ENCODE peak calls at places on chromosomes 2 and 18, in seven cellular contexts. V is A549, J is ovary, F is adrenal gland, W is spleen, Y is gastrocnemius medialis, N is fibroblast of lung. U is an unnamed sample.
A peak's percentile ranks its signal among the peaks of the same experiment; 100 is the strongest.

GRCh38 chr2:78999410-78999809 is 26.1 kb upstream of the REG3G start:
- DNase-seq in V (peak; percentile 13), J (no peak), F (no peak), W (no peak), Y (no peak), N (peak; percentile 15), U (no peak)

GRCh38 chr18:8626414-8627106 is 17.3 kb downstream of the RAB12 start:
- DNase-seq in V (no peak), J (no peak), F (peak; percentile 37), W (no peak), Y (peak; percentile 37), N (no peak), U (no peak)

GRCh38 chr2:71614976-71615768 is 161.8 kb downstream of the DYSF start:
- DNase-seq in V (no peak), J (peak; percentile 63), F (peak; percentile 87), W (no peak), Y (peak; percentile 82), N (peak; percentile 47), U (peak; percentile 51)

GRCh38 chr2:234102112-234102511 is 51.6 kb downstream of the SPP2 start:
- DNase-seq in V (peak; percentile 18), J (no peak), F (no peak), W (no peak), Y (no peak), N (no peak), U (no peak)

GRCh38 chr2:206846854-206847834 is 81.7 kb downstream of the FASTKD2 start:
- DNase-seq in V (no peak), J (no peak), F (no peak), W (no peak), Y (no peak), N (no peak), U (no peak)

GRCh38 chr2:127891806-127892205 is 6.0 kb upstream of the AMMECR1L start:
- DNase-seq in V (no peak), J (peak; percentile 51), F (no peak), W (peak; percentile 47), Y (no peak), N (no peak), U (no peak)

GRCh38 chr2:127508621-127509034 is 17.7 kb downstream of the IWS1 start:
- DNase-seq in V (peak; percentile 87), J (peak; percentile 49), F (peak; percentile 96), W (no peak), Y (peak; percentile 87), N (peak; percentile 100), U (peak; percentile 48)

GRCh38 chr2:202541137-202541536 is 93.6 kb upstream of the FAM117B start:
- DNase-seq in V (no peak), J (no peak), F (peak; percentile 31), W (no peak), Y (no peak), N (no peak), U (no peak)

GRCh38 chr18:44589709-44590108 is 91.0 kb upstream of the SETBP1 start:
- DNase-seq in V (no peak), J (no peak), F (no peak), W (no peak), Y (no peak), N (peak; percentile 84), U (no peak)

DNA sequence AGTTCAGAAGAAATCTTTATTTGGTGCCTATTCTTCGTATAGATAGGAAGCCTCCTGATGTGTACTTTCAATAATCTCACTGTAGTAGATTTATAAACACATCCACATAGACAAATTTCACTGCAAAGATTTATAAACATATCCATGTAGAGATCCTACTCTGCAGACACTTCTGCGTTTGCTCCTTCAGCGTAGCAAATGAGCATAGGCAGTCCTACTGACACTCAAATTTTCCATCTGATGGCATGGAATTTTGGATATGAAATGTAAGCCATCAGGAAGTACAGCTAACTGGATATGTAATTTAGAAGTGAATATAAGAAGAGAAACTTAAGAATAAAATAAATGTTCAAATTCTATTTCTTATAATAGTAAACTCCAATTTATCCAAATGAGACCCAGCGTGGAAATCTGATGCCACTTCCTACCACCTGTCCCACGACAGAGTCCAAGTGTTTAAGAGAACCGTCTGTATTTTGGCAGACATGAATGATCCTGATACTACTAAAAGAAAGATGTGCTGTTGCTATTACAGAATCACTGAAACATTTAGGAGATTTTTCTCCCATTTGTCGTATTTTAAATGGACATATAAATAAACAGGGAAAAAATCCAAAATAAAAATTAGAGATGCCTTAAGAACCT is 86.0 kb downstream of the DTNA start:
- DNase-seq in V (no peak), J (no peak), F (no peak), W (no peak), Y (peak; percentile 23), N (no peak), U (no peak)
- H3K4me1 ChIP-seq in V (no peaks in the 10 kb centered on the region), J (no peaks in the 10 kb centered on the region), F (no peaks in the 10 kb centered on the region), W (no peaks in the 10 kb centered on the region), Y (peaks cover 31% of the 10 kb centered on the region), N (no peaks in the 10 kb centered on the region), U (no peaks in the 10 kb centered on the region)

GRCh38 chr2:33081691-33082090 is 134.9 kb downstream of the LTBP1 start:
- DNase-seq in V (no peak), J (no peak), F (no peak), W (no peak), Y (no peak), N (no peak), U (no peak)

GRCh38 chr2:33074197-33074596 is 127.4 kb downstream of the LTBP1 start:
- DNase-seq in V (no peak), J (no peak), F (no peak), W (no peak), Y (no peak), N (no peak), U (no peak)

GRCh38 chr2:33073018-33073417 is 126.3 kb downstream of the LTBP1 start:
- DNase-seq in V (peak; percentile 30), J (no peak), F (no peak), W (no peak), Y (no peak), N (no peak), U (no peak)

GRCh38 chr2:33077841-33078240 is 131.1 kb downstream of the LTBP1 start:
- DNase-seq in V (no peak), J (no peak), F (no peak), W (no peak), Y (no peak), N (no peak), U (no peak)

DNA sequence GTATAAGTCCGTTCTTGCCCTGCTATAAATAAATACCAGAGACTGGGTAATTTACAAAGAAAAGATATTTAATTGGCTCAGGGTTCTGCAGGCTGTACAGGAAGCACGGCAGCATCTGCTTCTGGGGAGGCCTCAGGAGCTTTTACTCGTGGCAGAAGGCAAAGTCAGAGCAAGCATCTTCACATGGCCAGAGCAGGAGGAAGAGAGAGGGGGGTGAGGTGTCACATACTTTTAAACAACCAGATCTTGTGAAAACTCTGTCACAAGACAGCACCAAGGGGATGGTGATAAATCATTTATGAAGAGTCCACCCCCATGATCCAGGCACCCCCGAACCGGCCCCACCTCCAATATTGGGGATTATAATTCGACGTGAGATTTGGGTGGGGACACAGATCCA is 130.6 kb downstream of the LTBP1 start:
- DNase-seq in V (no peak), J (no peak), F (no peak), W (no peak), Y (no peak), N (no peak), U (no peak)
- H3K4me3 ChIP-seq in V (no peak overlapping the region), J (no peak overlapping the region), F (no peak overlapping the region), W (no peak overlapping the region), Y (no peak overlapping the region), N (no peak overlapping the region), U (no peak overlapping the region)

GRCh38 chr2:63261222-63261621 is 210.6 kb downstream of the OTX1 start:
- DNase-seq in V (no peak), J (no peak), F (no peak), W (no peak), Y (no peak), N (no peak), U (no peak)
- H3K27ac ChIP-seq in V (no peak overlapping the region), J (no peak overlapping the region), F (no peak overlapping the region), W (no peak overlapping the region), Y (no peak overlapping the region), N (no peak overlapping the region), U (no peak overlapping the region)

GRCh38 chr2:74458957-74459290 is 686 bp downstream of the WBP1 start:
- DNase-seq in V (no peak), J (no peak), F (no peak), W (peak; percentile 78), Y (no peak), N (peak; percentile 18), U (no peak)
- H3K4me1 ChIP-seq in V (peaks cover 27% of the 10 kb centered on the region), J (peaks cover 10% of the 10 kb centered on the region), F (peaks cover 33% of the 10 kb centered on the region), W (peaks cover 47% of the 10 kb centered on the region), Y (peaks cover 33% of the 10 kb centered on the region), N (peaks cover 19% of the 10 kb centered on the region), U (peaks cover 19% of the 10 kb centered on the region)

GRCh38 chr2:31413025-31413424 is 1.5 kb downstream of the XDH start:
- DNase-seq in V (peak; percentile 44), J (no peak), F (no peak), W (no peak), Y (no peak), N (peak; percentile 76), U (no peak)
- H3K4me3 ChIP-seq in V (no peak overlapping the region), J (no peak overlapping the region), F (no peak overlapping the region), W (no peak overlapping the region), Y (no peak overlapping the region), N (no peak overlapping the region), U (no peak overlapping the region)

GRCh38 chr2:43100362-43100882 is 126.0 kb downstream of the ZFP36L2 start:
- DNase-seq in V (no peak), J (no peak), F (no peak), W (no peak), Y (no peak), N (no peak), U (no peak)

GRCh38 chr2:43102366-43103092 is 123.9 kb downstream of the ZFP36L2 start:
- DNase-seq in V (no peak), J (no peak), F (peak; percentile 27), W (no peak), Y (peak; percentile 68), N (peak; percentile 87), U (no peak)

GRCh38 chr2:43103093-43103404 is 123.4 kb downstream of the ZFP36L2 start:
- DNase-seq in V (no peak), J (no peak), F (no peak), W (no peak), Y (no peak), N (no peak), U (no peak)

GRCh38 chr2:43100883-43101662 is 125.3 kb downstream of the ZFP36L2 start:
- DNase-seq in V (no peak), J (peak; percentile 82), F (peak; percentile 45), W (peak; percentile 79), Y (peak; percentile 62), N (peak; percentile 60), U (no peak)

GRCh38 chr2:43101751-43102150 is 124.7 kb downstream of the ZFP36L2 start:
- DNase-seq in V (no peak), J (no peak), F (no peak), W (no peak), Y (no peak), N (no peak), U (no peak)
- H3K27ac ChIP-seq in V (no peak overlapping the region), J (peak overlapping the region; percentile 23), F (no peak overlapping the region), W (peak overlapping the region; percentile 65), Y (peak overlapping the region; percentile 90), N (peak overlapping the region; percentile 65), U (peak overlapping the region; percentile 77)

GRCh38 chr2:159714586-159714930 is 2.3 kb downstream of the MARCHF7 start:
- DNase-seq in V (no peak), J (no peak), F (no peak), W (no peak), Y (no peak), N (no peak), U (no peak)
- H3K4me1 ChIP-seq in V (peaks cover 34% of the 10 kb centered on the region), J (peaks cover 10% of the 10 kb centered on the region), F (peaks cover 57% of the 10 kb centered on the region), W (peaks cover 72% of the 10 kb centered on the region), Y (peaks cover 28% of the 10 kb centered on the region), N (peaks cover 3% of the 10 kb centered on the region), U (peaks cover 6% of the 10 kb centered on the region)

U was measured in uterus.